ENCODE peak calls at places on chromosomes 16 and 17, in four cellular contexts. N is HEK293T, P is K562, H is HepG2. T is an unnamed sample.

GRCh38 chr17:17669081-17669850 is 12.0 kb upstream of the RAI1 start:
- DNase-seq in N (no peak), P (no peak), H (no peak), T (no peak)

GRCh38 chr17:6314311-6314710 is 120.6 kb downstream of the AIPL1 start:
- DNase-seq in N (no peak), P (no peak), H (no peak), T (no peak)

GRCh38 chr17:12312692-12313091 is 292.0 kb downstream of the MAP2K4 start:
- DNase-seq in N (no peak), P (no peak), H (no peak), T (no peak)

GRCh38 chr16:86959729-86960128 is 357.5 kb downstream of the C16orf95 start:
- DNase-seq in N (no peak), P (no peak), H (no peak), T (no peak)

GRCh38 chr16:73794936-73795335 is 501.7 kb upstream of the PSMD7 start:
- DNase-seq in N (no peak), P (no peak), H (no peak), T (no peak)

GRCh38 chr17:7803981-7804380 is 30.0 kb upstream of the KDM6B start:
- DNase-seq in N (no peak), P (no peak), H (no peak), T (no peak)

GRCh38 chr17:78940241-78940640 is 15.1 kb upstream of the TIMP2 start:
- DNase-seq in N (no peak), P (no peak), H (no peak), T (no peak)

GRCh38 chr16:3032624-3033023 is 4.1 kb downstream of the BICDL2 start:
- DNase-seq in N (no peak), P (no peak), H (no peak), T (peak; percentile 19)

GRCh38 chr17:53740312-53740711 is 82.4 kb upstream of the KIF2B start:
- DNase-seq in N (no peak), P (no peak), H (no peak), T (no peak)

DNA sequence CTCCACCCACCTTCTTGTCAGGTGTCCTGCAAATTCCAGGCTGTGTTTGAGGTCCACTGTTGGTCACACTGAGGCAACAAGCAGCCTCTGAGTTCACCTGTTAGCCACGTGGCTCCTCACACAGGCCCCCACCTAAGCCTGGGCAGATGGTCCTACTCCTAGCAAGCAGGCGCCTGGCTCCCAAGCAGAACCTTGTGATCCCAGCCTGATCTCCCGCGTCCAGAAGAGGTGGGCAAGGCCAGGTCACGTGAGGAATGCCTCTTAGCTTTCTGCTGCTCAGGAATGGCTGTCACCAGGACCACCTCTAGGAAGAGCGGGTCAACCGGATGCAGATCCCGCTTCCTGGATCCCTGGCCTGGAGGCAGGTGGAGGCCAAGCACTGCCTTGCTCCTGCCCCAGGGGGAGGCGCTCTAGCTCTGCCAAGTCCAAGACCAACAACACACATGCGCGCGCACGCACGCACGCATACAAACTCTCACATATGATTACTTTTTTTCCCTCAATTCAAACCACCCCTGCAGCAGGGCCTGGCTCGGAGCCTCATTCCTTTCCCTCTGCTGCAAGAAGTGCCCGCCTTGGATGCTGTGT is 9.5 kb downstream of the CYB561 start:
- DNase-seq in N (no peak), P (no peak), H (no peak), T (no peak)
- TF ChIP-seq FOXK2 in N (no peak), P (no peak), H (no peak), T (no peak)

GRCh38 chr17:9875441-9875840 is 29.6 kb downstream of the RCVRN start:
- DNase-seq in N (no peak), P (no peak), H (no peak), T (no peak)
- TF ChIP-seq FOXK2 in N (no peak), P (no peak), H (no peak), T (no peak)

GRCh38 chr16:24736758-24737157 is 7.3 kb downstream of the TNRC6A start:
- DNase-seq in N (no peak), P (no peak), H (no peak), T (no peak)

GRCh38 chr16:24737916-24738594 is 8.6 kb downstream of the TNRC6A start:
- DNase-seq in N (no peak), P (no peak), H (no peak), T (no peak)

GRCh38 chr16:24738895-24739294 is 9.4 kb downstream of the TNRC6A start:
- DNase-seq in N (no peak), P (no peak), H (no peak), T (no peak)

GRCh38 chr16:24734382-24734781 is 4.9 kb downstream of the TNRC6A start:
- DNase-seq in N (no peak), P (no peak), H (no peak), T (no peak)

GRCh38 chr16:24737391-24737871 is 8.0 kb downstream of the TNRC6A start:
- DNase-seq in N (no peak), P (no peak), H (peak; percentile 86), T (no peak)
- TF ChIP-seq FOXK2 in N (no peak), P (no peak), H (no peak), T (no peak)

GRCh38 chr16:11534262-11534661 is 52.5 kb downstream of the LITAF start:
- DNase-seq in N (no peak), P (no peak), H (no peak), T (no peak)

GRCh38 chr16:11528053-11528452 is 58.7 kb downstream of the LITAF start:
- DNase-seq in N (no peak), P (no peak), H (no peak), T (no peak)

GRCh38 chr16:11533588-11533987 is 53.1 kb downstream of the LITAF start:
- DNase-seq in N (no peak), P (no peak), H (no peak), T (no peak)

GRCh38 chr16:11526921-11527320 is 59.8 kb downstream of the LITAF start:
- DNase-seq in N (no peak), P (no peak), H (no peak), T (no peak)

DNA sequence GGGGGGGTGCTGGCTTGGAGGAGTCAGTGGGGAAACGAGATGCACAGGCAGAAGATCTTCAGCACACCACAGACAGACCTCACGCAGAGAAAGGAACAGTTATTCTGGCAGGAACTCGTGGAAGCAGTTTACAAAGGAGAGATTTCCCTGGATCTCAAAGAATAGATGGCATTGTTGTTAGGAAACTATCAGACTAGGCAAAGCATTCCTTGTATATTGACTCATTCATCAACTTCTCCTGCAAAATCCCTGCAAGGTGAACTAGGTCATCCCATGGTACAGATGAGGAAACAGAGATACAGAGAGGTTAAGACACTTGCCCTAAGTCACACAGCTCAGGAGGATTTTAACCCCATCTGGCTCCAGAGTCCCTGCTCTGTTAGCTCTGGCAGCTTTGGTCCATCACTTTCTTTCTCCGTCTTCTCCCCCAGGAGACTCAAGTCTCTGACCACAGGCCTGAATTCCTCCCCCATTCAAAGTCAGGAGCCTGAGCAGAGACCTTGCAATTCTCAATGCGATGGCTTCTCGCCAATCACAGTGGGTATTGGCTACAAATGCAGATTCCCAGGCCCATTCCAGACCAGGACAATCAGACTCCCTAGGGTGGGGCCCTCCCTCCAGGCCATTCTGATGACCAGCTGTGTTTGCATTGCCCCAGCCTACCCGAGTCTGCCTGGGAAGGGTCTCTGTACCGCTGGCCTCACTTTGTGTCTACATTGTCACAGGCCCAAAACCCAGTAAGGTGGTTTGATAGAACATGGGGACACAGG is 56.4 kb downstream of the LITAF start:
- DNase-seq in N (no peak), P (no peak), H (peak; percentile 27), T (no peak)
- TF ChIP-seq FOXK2 in N (no peak), P (no peak), H (no peak), T (no peak)

DNA sequence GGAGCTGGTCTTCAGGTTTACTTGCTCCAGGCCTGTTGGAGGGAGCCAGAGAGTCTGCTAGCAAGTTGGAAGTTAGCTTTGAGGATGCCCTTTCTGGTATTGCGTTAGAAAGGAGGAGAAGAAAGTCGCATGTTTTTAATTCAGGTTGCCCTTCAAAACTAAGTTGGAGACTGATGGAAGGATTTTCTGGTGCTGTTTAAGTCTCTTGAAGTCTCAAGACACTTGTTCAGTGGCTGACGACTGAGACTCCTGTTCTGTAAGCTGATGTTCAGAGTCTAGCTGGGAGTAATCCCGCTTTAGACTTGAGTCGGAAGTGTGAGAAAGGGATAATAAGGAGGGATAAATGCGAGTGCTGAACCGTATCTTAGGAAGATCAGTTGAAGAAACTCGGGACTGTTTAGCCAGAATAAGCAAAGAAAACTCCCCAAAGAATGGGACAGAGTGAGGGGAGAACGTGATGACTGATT is 740 bp downstream of the AATF start:
- DNase-seq in N (no peak), P (no peak), H (peak; percentile 18), T (no peak)
- TF ChIP-seq FOXK2 in N (no peak), P (no peak), H (no peak), T (no peak)

GRCh38 chr16:1397779-1398178 is 16.7 kb downstream of the UNKL start:
- DNase-seq in N (no peak), P (no peak), H (no peak), T (no peak)

GRCh38 chr16:1401061-1401757 is 13.3 kb downstream of the UNKL start:
- DNase-seq in N (no peak), P (no peak), H (no peak), T (no peak)

GRCh38 chr16:1398351-1398750 is 16.2 kb downstream of the UNKL start:
- DNase-seq in N (no peak), P (no peak), H (no peak), T (no peak)

GRCh38 chr16:1401758-1402154 is 12.7 kb downstream of the UNKL start:
- DNase-seq in N (no peak), P (no peak), H (no peak), T (no peak)

GRCh38 chr16:1398826-1399581 is 15.5 kb downstream of the UNKL start:
- DNase-seq in N (no peak), P (no peak), H (no peak), T (no peak)
- TF ChIP-seq FOXK2 in N (no peak), P (no peak), H (no peak), T (no peak)

GRCh38 chr16:88529596-88529995 is 40.6 kb upstream of the ZC3H18 start:
- DNase-seq in N (no peak), P (no peak), H (no peak), T (no peak)
- TF ChIP-seq FOXK2 in N (no peak), P (no peak), H (no peak), T (no peak)

T was measured in GM12878.